ENCODE peak calls at places on chromosomes 1 and 21, in seven cellular contexts. E is fibroblast of mammary gland, R is choroid plexus epithelial cell, W is lower lobe of right lung, X is AG10803, O is psoas muscle, B is K562. T is an unnamed sample.

GRCh38 chr1:47717341-47717740 is 279.5 kb downstream of the FOXD2 start:
- DNase-seq in E (no peak), R (no peak), W (no peak), X (no peak), O (no peak), B (no peak), T (no peak)

GRCh38 chr1:26991310-26992116 is 2.0 kb upstream of the TRNP1 start:
- DNase-seq in E (peak), R (no peak), W (no peak), X (peak), O (no peak), B (peak), T (peak)

GRCh38 chr1:26288311-26288941 is 8.5 kb downstream of the SH3BGRL3 start:
- DNase-seq in E (no peak), R (no peak), W (no peak), X (no peak), O (no peak), B (peak), T (peak)

GRCh38 chr1:210339500-210339899 is 10.8 kb downstream of the HHAT start:
- DNase-seq in E (no peak), R (no peak), W (no peak), X (no peak), O (no peak), B (no peak), T (no peak)

GRCh38 chr1:157034137-157034800 is 11.3 kb downstream of the ARHGEF11 start:
- DNase-seq in E (peak), R (no peak), W (no peak), X (no peak), O (no peak), B (no peak), T (no peak)

GRCh38 chr21:41561701-41562100 is 53.7 kb upstream of the TMPRSS2 start:
- DNase-seq in E (peak), R (no peak), W (no peak), X (no peak), O (no peak), B (no peak), T (no peak)

GRCh38 chr1:153533689-153534201 is 2.0 kb downstream of the S100A6 start:
- DNase-seq in E (peak), R (peak), W (no peak), X (peak), O (peak), B (peak), T (no peak)

GRCh38 chr1:43525995-43526394 is 4.7 kb upstream of the PTPRF start:
- DNase-seq in E (peak), R (peak), W (no peak), X (peak), O (no peak), B (no peak), T (no peak)

GRCh38 chr1:198462365-198463025 is 78.0 kb downstream of the ATP6V1G3 start:
- DNase-seq in E (peak), R (peak), W (no peak), X (peak), O (no peak), B (no peak), T (no peak)

GRCh38 chr1:177948336-177948972 is 21.4 kb downstream of the SEC16B start:
- DNase-seq in E (peak), R (peak), W (no peak), X (peak), O (peak), B (peak), T (peak)

GRCh38 chr1:115051850-115052249 is 22.2 kb downstream of the TSHB start:
- DNase-seq in E (no peak), R (no peak), W (no peak), X (no peak), O (no peak), B (no peak), T (no peak)

GRCh38 chr1:94803517-94804441 is 16.4 kb upstream of the SLC44A3 start:
- DNase-seq in E (peak), R (no peak), W (no peak), X (peak), O (no peak), B (no peak), T (no peak)

GRCh38 chr1:227885648-227886502 is 61.9 kb downstream of the WNT9A start:
- DNase-seq in E (peak), R (peak), W (peak), X (peak), O (peak), B (peak), T (no peak)

GRCh38 chr1:58065520-58065919 is 481.0 kb downstream of the OMA1 start:
- DNase-seq in E (no peak), R (no peak), W (no peak), X (no peak), O (no peak), B (no peak), T (peak)

GRCh38 chr1:229514578-229515275 is 6.6 kb upstream of the NUP133 start:
- DNase-seq in E (peak), R (peak), W (peak), X (peak), O (peak), B (peak), T (peak)

GRCh38 chr1:159068877-159069276 is 7.7 kb downstream of the AIM2 start:
- DNase-seq in E (peak), R (peak), W (no peak), X (peak), O (no peak), B (no peak), T (no peak)

GRCh38 chr21:17045214-17045835 is 467.5 kb upstream of the CXADR start:
- DNase-seq in E (peak), R (peak), W (no peak), X (peak), O (no peak), B (no peak), T (no peak)

GRCh38 chr1:150760003-150760402 is 5.6 kb downstream of the CTSS start:
- DNase-seq in E (no peak), R (no peak), W (no peak), X (no peak), O (no peak), B (no peak), T (no peak)

GRCh38 chr1:184222561-184223157 is 164.2 kb upstream of the C1orf21 start:
- DNase-seq in E (peak), R (peak), W (no peak), X (peak), O (peak), B (peak), T (peak)

GRCh38 chr1:236141447-236142357 is 637 bp upstream of the GPR137B start:
- DNase-seq in E (peak), R (peak), W (no peak), X (peak), O (peak), B (no peak), T (peak)

GRCh38 chr1:203650012-203650836 is 23.6 kb downstream of the ATP2B4 start:
- DNase-seq in E (peak), R (peak), W (peak), X (no peak), O (peak), B (peak), T (peak)

DNA sequence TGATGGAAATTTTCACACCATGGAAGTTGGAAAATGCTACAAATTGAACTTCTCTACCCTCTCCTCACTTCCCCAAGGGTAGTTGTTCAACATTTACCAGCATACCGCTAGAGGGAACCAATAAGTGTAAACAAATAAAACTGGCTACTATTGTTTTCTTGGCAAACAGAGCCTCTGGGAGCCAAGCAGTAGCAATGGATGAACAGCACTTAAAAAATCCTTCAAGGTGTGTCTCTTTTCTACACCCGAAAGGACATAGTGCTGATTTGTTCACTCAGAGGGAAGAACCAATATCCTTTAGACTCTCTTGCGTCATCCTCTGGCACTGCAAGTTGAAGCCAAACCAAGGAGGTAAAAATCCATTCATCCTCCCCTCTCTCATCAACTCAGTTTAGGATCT is 161.5 kb downstream of the TBX15 start:
- DNase-seq in E (no peak), R (no peak), W (no peak), X (no peak), O (no peak), B (no peak), T (no peak)
- TF ChIP-seq CTCF in E (no peak), R (no peak), W (no peak), X (no peak), O (no peak), B (no peak), T (no peak)

GRCh38 chr1:119606394-119606793 is 41.7 kb downstream of the ZNF697 start:
- DNase-seq in E (no peak), R (no peak), W (no peak), X (no peak), O (no peak), B (no peak), T (no peak)

GRCh38 chr1:119613769-119614358 is 34.2 kb downstream of the ZNF697 start:
- DNase-seq in E (peak), R (peak), W (peak), X (peak), O (peak), B (peak), T (peak)

DNA sequence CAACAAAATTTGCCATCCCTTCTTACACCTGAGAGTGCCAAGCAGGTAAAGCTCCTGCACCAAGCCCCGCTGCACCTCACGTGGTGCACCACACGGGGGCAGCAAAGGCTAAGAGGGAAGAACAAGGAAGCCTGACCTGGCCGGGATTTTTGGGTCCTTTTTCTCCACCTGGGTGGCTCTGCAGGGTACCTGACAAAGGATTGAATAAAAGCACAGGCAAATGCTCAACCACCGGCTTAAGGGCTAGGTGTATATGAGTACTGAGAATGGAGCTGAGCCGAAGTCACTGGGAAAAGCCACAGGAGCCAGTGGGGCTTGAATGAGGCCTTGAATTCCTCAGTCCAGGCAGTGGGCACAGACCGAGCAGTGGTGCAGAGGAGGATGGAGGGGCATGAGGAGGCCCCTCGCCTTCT is 36.4 kb downstream of the ZNF697 start:
- DNase-seq in E (peak), R (peak), W (peak), X (peak), O (peak), B (peak), T (peak)
- TF ChIP-seq CTCF in E (peak), R (peak), W (peak), X (peak), O (peak), B (peak), T (peak)

GRCh38 chr1:30232288-30232899 is 491.0 kb downstream of the MATN1 start:
- DNase-seq in E (peak), R (no peak), W (no peak), X (no peak), O (no peak), B (peak), T (peak)
- TF ChIP-seq CTCF in E (peak), R (peak), W (peak), X (peak), O (peak), B (peak), T (peak)

DNA sequence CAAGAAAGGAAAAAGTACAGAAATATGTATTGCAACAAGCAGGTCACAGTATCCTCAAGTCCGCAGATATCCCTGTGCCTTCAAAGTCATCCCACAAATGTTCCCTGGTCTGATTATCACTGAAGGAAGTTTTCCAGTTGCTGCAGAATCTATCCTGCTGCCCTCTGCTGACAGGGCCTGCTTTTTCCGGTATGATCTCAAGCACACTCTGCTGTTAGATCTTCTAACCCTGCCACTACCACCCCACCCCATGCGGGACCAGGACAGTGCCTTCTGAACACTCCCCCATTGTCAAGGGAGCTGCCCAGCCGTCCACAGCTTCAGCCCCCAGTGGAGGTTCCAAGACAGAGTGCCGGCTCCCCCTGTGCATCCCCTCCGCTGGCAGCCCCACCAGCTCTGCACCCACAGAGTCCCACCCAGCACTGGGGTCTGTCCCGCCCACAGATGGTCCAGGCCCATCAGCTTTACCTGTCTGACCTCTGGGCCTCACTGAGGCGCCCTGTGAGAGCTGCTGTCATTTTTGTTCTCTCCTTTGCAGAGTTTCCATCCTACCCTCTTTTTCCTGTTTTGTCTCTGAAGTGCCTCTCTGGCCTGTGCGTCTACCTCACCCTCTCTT is 27.9 kb downstream of the FAM163A start:
- DNase-seq in E (no peak), R (peak), W (no peak), X (no peak), O (no peak), B (no peak), T (no peak)
- TF ChIP-seq CTCF in E (no peak), R (peak), W (no peak), X (no peak), O (no peak), B (peak), T (no peak)

DNA sequence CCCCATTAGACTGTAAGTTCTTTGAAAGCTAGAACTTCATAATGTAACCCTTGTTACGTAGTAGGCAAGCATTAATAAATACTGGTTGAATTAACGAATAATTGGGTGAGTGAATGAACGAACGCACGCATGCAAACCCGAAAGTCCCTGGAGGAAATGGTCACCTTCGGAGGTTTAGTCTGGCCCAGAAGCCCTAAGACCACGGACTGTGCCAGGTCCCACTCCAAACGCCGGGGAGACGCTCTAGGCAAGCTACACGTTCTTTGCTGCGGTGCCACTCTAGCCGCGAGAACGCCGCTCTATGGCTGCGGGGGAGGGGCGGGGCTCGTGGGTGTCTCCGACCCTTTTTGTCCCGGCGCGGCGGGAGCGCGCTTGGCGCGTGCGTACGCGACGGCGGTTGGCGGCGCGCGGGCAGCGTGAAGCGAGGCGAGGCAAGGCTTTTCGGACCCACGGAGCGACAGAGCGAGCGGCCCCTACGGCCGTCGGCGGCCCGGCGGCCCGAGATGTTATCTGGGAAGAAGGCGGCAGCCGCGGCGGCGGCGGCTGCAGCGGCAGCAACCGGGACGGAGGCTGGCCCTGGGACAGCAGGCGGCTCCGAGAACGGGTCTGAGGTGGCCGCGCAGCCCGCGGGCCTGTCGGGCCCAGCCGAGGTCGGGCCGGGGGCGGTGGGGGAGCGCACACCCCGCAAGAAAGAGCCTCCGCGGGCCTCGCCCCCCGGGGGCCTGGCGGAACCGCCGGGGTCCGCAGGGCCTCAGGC is at the start of gene KDM1A:
- DNase-seq in E (peak), R (peak), W (peak), X (peak), O (peak), B (peak), T (peak)
- TF ChIP-seq CTCF in E (no peak), R (no peak), W (no peak), X (peak), O (peak), B (peak), T (peak)

DNA sequence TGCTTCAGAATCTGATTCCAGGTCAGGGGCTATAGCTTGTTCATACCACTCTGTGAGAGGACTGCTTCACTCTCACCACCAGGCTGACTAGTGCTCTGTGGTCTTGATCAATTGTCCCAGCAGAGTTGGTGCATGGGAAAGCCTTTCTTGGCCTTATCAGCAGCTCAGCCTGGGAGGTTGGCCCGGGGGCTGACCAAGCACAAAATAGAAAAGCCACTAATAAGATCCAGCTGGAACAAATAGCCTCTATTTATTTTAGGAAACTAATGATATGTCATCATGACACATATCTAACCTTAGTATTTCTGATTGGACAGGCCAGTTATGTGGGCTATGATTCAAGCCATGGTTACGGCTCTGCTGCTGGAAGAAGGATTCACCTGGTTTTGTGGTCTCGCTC is 134.2 kb downstream of the GDAP2 start:
- DNase-seq in E (peak), R (peak), W (no peak), X (peak), O (no peak), B (no peak), T (no peak)
- TF ChIP-seq CTCF in E (peak), R (peak), W (no peak), X (peak), O (no peak), B (no peak), T (no peak)

DNA sequence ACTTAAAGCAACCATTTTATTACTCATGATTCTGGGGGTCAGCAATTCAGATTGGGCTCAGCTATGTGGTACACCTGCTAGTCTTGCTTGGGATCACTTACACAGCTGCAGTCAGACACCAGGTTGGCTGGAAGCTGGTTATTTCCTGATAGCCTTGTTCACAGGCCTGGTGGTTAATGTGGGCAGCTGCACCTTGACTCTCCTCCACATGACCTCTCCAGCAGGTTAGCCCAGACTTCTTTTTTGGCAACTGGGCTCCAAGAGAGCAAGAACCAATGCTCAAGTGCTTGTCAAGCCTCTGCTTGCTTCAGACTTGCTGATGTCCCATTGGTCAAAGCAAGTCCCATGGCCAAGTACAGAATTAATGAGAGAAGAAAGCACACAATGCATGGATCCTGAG is 11.8 kb upstream of the POGK start:
- DNase-seq in E (no peak), R (no peak), W (no peak), X (no peak), O (no peak), B (no peak), T (no peak)
- TF ChIP-seq CTCF in E (no peak), R (no peak), W (no peak), X (no peak), O (no peak), B (no peak), T (no peak)